ENCODE peak calls at places on chromosomes 4 and X, in ten cellular contexts. One of them, this sample, is unnamed.

GRCh38 chrX:81857192-81857591 is 655.3 kb downstream of the SH3BGRL start:
- DNase-seq in IMR-90: no peak
- DNase-seq in GM12864: no peak
- DNase-seq in HEK293T: no peak
- DNase-seq in activated CD4-positive, alpha-beta T cell treated with anti-CD3 and anti-CD28 coated beads, Interleukin-2, amount 50 U/mL, for 1 hour: no peak
- DNase-seq in T follicular helper cell: no peak
- DNase-seq in uterus: no peak
- DNase-seq in activated CD8-positive, alpha-beta memory T cell treated with anti-CD3 and anti-CD28 coated beads, Interleukin-2, amount 50 U/mL, for 48 hours: no peak
- DNase-seq in SK-N-DZ: no peak
- DNase-seq in stimulated activated CD8-positive, alpha-beta memory T cell treated with anti-CD3 and anti-CD28 coated beads, Interleukin-7, amount 100 ng/mL, for 48 hours: no peak
- DNase-seq in this sample: no peak

GRCh38 chr4:156725257-156725656 is 246.3 kb downstream of the PDGFC start:
- DNase-seq in IMR-90: no peak
- DNase-seq in activated CD4-positive, alpha-beta T cell treated with anti-CD3 and anti-CD28 coated beads, Interleukin-2, amount 50 U/mL, for 1 hour: no peak
- DNase-seq in uterus: no peak
- DNase-seq in SK-N-DZ: no peak
- DNase-seq in GM12864: no peak
- DNase-seq in activated CD8-positive, alpha-beta memory T cell treated with anti-CD3 and anti-CD28 coated beads, Interleukin-2, amount 50 U/mL, for 48 hours: no peak
- DNase-seq in T follicular helper cell: no peak
- DNase-seq in stimulated activated CD8-positive, alpha-beta memory T cell treated with anti-CD3 and anti-CD28 coated beads, Interleukin-7, amount 100 ng/mL, for 48 hours: no peak
- DNase-seq in HEK293T: no peak
- DNase-seq in this sample: no peak

GRCh38 chr4:168388890-168389289 is 70.3 kb upstream of the DDX60 start:
- DNase-seq in SK-N-DZ: no peak
- DNase-seq in activated CD8-positive, alpha-beta memory T cell treated with anti-CD3 and anti-CD28 coated beads, Interleukin-2, amount 50 U/mL, for 48 hours: no peak
- DNase-seq in T follicular helper cell: no peak
- DNase-seq in HEK293T: no peak
- DNase-seq in stimulated activated CD8-positive, alpha-beta memory T cell treated with anti-CD3 and anti-CD28 coated beads, Interleukin-7, amount 100 ng/mL, for 48 hours: no peak
- DNase-seq in IMR-90: peak; percentile 70
- DNase-seq in activated CD4-positive, alpha-beta T cell treated with anti-CD3 and anti-CD28 coated beads, Interleukin-2, amount 50 U/mL, for 1 hour: no peak
- DNase-seq in GM12864: no peak
- DNase-seq in uterus: no peak
- DNase-seq in this sample: no peak

GRCh38 chr4:184103755-184104367 is 113.8 kb downstream of the ENPP6 start:
- DNase-seq in GM12864: no peak
- DNase-seq in IMR-90: no peak
- DNase-seq in uterus: no peak
- DNase-seq in SK-N-DZ: peak; percentile 68
- DNase-seq in activated CD4-positive, alpha-beta T cell treated with anti-CD3 and anti-CD28 coated beads, Interleukin-2, amount 50 U/mL, for 1 hour: no peak
- DNase-seq in HEK293T: no peak
- DNase-seq in activated CD8-positive, alpha-beta memory T cell treated with anti-CD3 and anti-CD28 coated beads, Interleukin-2, amount 50 U/mL, for 48 hours: no peak
- DNase-seq in T follicular helper cell: no peak
- DNase-seq in stimulated activated CD8-positive, alpha-beta memory T cell treated with anti-CD3 and anti-CD28 coated beads, Interleukin-7, amount 100 ng/mL, for 48 hours: no peak
- DNase-seq in this sample: no peak

GRCh38 chr4:152265149-152265621 is 270.7 kb downstream of the FBXW7 start:
- DNase-seq in IMR-90: peak; percentile 92
- DNase-seq in uterus: no peak
- DNase-seq in GM12864: no peak
- DNase-seq in SK-N-DZ: no peak
- DNase-seq in T follicular helper cell: no peak
- DNase-seq in activated CD8-positive, alpha-beta memory T cell treated with anti-CD3 and anti-CD28 coated beads, Interleukin-2, amount 50 U/mL, for 48 hours: no peak
- DNase-seq in HEK293T: peak; percentile 44
- DNase-seq in activated CD4-positive, alpha-beta T cell treated with anti-CD3 and anti-CD28 coated beads, Interleukin-2, amount 50 U/mL, for 1 hour: no peak
- DNase-seq in stimulated activated CD8-positive, alpha-beta memory T cell treated with anti-CD3 and anti-CD28 coated beads, Interleukin-7, amount 100 ng/mL, for 48 hours: no peak
- DNase-seq in this sample: no peak

GRCh38 chr4:183424109-183424751 is 20.2 kb upstream of the CDKN2AIP start:
- DNase-seq in T follicular helper cell: no peak
- DNase-seq in IMR-90: no peak
- DNase-seq in activated CD8-positive, alpha-beta memory T cell treated with anti-CD3 and anti-CD28 coated beads, Interleukin-2, amount 50 U/mL, for 48 hours: no peak
- DNase-seq in activated CD4-positive, alpha-beta T cell treated with anti-CD3 and anti-CD28 coated beads, Interleukin-2, amount 50 U/mL, for 1 hour: no peak
- DNase-seq in uterus: no peak
- DNase-seq in HEK293T: no peak
- DNase-seq in stimulated activated CD8-positive, alpha-beta memory T cell treated with anti-CD3 and anti-CD28 coated beads, Interleukin-7, amount 100 ng/mL, for 48 hours: no peak
- DNase-seq in GM12864: no peak
- DNase-seq in SK-N-DZ: no peak
- DNase-seq in this sample: no peak

GRCh38 chrX:111322231-111322855 is 52.1 kb upstream of the CAPN6 start:
- DNase-seq in activated CD8-positive, alpha-beta memory T cell treated with anti-CD3 and anti-CD28 coated beads, Interleukin-2, amount 50 U/mL, for 48 hours: no peak
- DNase-seq in stimulated activated CD8-positive, alpha-beta memory T cell treated with anti-CD3 and anti-CD28 coated beads, Interleukin-7, amount 100 ng/mL, for 48 hours: no peak
- DNase-seq in IMR-90: no peak
- DNase-seq in uterus: no peak
- DNase-seq in GM12864: no peak
- DNase-seq in T follicular helper cell: no peak
- DNase-seq in HEK293T: no peak
- DNase-seq in activated CD4-positive, alpha-beta T cell treated with anti-CD3 and anti-CD28 coated beads, Interleukin-2, amount 50 U/mL, for 1 hour: no peak
- DNase-seq in SK-N-DZ: no peak
- DNase-seq in this sample: no peak

GRCh38 chrX:45850775-45851433 is 650.2 kb upstream of the DIPK2B start:
- DNase-seq in T follicular helper cell: no peak
- DNase-seq in GM12864: no peak
- DNase-seq in activated CD4-positive, alpha-beta T cell treated with anti-CD3 and anti-CD28 coated beads, Interleukin-2, amount 50 U/mL, for 1 hour: peak; percentile 17
- DNase-seq in IMR-90: peak; percentile 28
- DNase-seq in uterus: peak; percentile 37
- DNase-seq in SK-N-DZ: no peak
- DNase-seq in activated CD8-positive, alpha-beta memory T cell treated with anti-CD3 and anti-CD28 coated beads, Interleukin-2, amount 50 U/mL, for 48 hours: peak; percentile 65
- DNase-seq in stimulated activated CD8-positive, alpha-beta memory T cell treated with anti-CD3 and anti-CD28 coated beads, Interleukin-7, amount 100 ng/mL, for 48 hours: no peak
- DNase-seq in HEK293T: peak; percentile 31
- DNase-seq in this sample: no peak

GRCh38 chr4:21452931-21453330 is 495.6 kb downstream of the KCNIP4 start:
- DNase-seq in stimulated activated CD8-positive, alpha-beta memory T cell treated with anti-CD3 and anti-CD28 coated beads, Interleukin-7, amount 100 ng/mL, for 48 hours: no peak
- DNase-seq in IMR-90: no peak
- DNase-seq in GM12864: no peak
- DNase-seq in HEK293T: no peak
- DNase-seq in activated CD4-positive, alpha-beta T cell treated with anti-CD3 and anti-CD28 coated beads, Interleukin-2, amount 50 U/mL, for 1 hour: no peak
- DNase-seq in T follicular helper cell: no peak
- DNase-seq in activated CD8-positive, alpha-beta memory T cell treated with anti-CD3 and anti-CD28 coated beads, Interleukin-2, amount 50 U/mL, for 48 hours: no peak
- DNase-seq in uterus: no peak
- DNase-seq in SK-N-DZ: no peak
- DNase-seq in this sample: no peak

GRCh38 chrX:19046343-19047215 is 62.7 kb upstream of the PHKA2 start:
- DNase-seq in GM12864: no peak
- DNase-seq in T follicular helper cell: no peak
- DNase-seq in uterus: no peak
- DNase-seq in SK-N-DZ: no peak
- DNase-seq in HEK293T: no peak
- DNase-seq in activated CD4-positive, alpha-beta T cell treated with anti-CD3 and anti-CD28 coated beads, Interleukin-2, amount 50 U/mL, for 1 hour: no peak
- DNase-seq in stimulated activated CD8-positive, alpha-beta memory T cell treated with anti-CD3 and anti-CD28 coated beads, Interleukin-7, amount 100 ng/mL, for 48 hours: no peak
- DNase-seq in IMR-90: peak; percentile 71
- DNase-seq in activated CD8-positive, alpha-beta memory T cell treated with anti-CD3 and anti-CD28 coated beads, Interleukin-2, amount 50 U/mL, for 48 hours: no peak
- DNase-seq in this sample: no peak

GRCh38 chr4:177436456-177436855 is 5.8 kb downstream of the AGA start:
- DNase-seq in T follicular helper cell: no peak
- DNase-seq in SK-N-DZ: no peak
- DNase-seq in activated CD8-positive, alpha-beta memory T cell treated with anti-CD3 and anti-CD28 coated beads, Interleukin-2, amount 50 U/mL, for 48 hours: no peak
- DNase-seq in activated CD4-positive, alpha-beta T cell treated with anti-CD3 and anti-CD28 coated beads, Interleukin-2, amount 50 U/mL, for 1 hour: no peak
- DNase-seq in uterus: no peak
- DNase-seq in GM12864: no peak
- DNase-seq in stimulated activated CD8-positive, alpha-beta memory T cell treated with anti-CD3 and anti-CD28 coated beads, Interleukin-7, amount 100 ng/mL, for 48 hours: no peak
- DNase-seq in IMR-90: no peak
- DNase-seq in HEK293T: no peak
- DNase-seq in this sample: no peak

GRCh38 chrX:69362889-69363288 is 141.2 kb upstream of the NALF2 start:
- DNase-seq in stimulated activated CD8-positive, alpha-beta memory T cell treated with anti-CD3 and anti-CD28 coated beads, Interleukin-7, amount 100 ng/mL, for 48 hours: no peak
- DNase-seq in SK-N-DZ: no peak
- DNase-seq in HEK293T: no peak
- DNase-seq in uterus: peak; percentile 72
- DNase-seq in IMR-90: no peak
- DNase-seq in T follicular helper cell: no peak
- DNase-seq in activated CD4-positive, alpha-beta T cell treated with anti-CD3 and anti-CD28 coated beads, Interleukin-2, amount 50 U/mL, for 1 hour: no peak
- DNase-seq in activated CD8-positive, alpha-beta memory T cell treated with anti-CD3 and anti-CD28 coated beads, Interleukin-2, amount 50 U/mL, for 48 hours: no peak
- DNase-seq in GM12864: no peak
- DNase-seq in this sample: peak; percentile 18

GRCh38 chr4:100486496-100486895 is 31.3 kb downstream of the EMCN start:
- DNase-seq in stimulated activated CD8-positive, alpha-beta memory T cell treated with anti-CD3 and anti-CD28 coated beads, Interleukin-7, amount 100 ng/mL, for 48 hours: no peak
- DNase-seq in IMR-90: no peak
- DNase-seq in T follicular helper cell: no peak
- DNase-seq in SK-N-DZ: no peak
- DNase-seq in GM12864: no peak
- DNase-seq in HEK293T: no peak
- DNase-seq in activated CD8-positive, alpha-beta memory T cell treated with anti-CD3 and anti-CD28 coated beads, Interleukin-2, amount 50 U/mL, for 48 hours: no peak
- DNase-seq in uterus: no peak
- DNase-seq in activated CD4-positive, alpha-beta T cell treated with anti-CD3 and anti-CD28 coated beads, Interleukin-2, amount 50 U/mL, for 1 hour: no peak
- DNase-seq in this sample: no peak

GRCh38 chr4:172725581-172725980 is 443.0 kb upstream of the GALNT7 start:
- DNase-seq in activated CD8-positive, alpha-beta memory T cell treated with anti-CD3 and anti-CD28 coated beads, Interleukin-2, amount 50 U/mL, for 48 hours: no peak
- DNase-seq in stimulated activated CD8-positive, alpha-beta memory T cell treated with anti-CD3 and anti-CD28 coated beads, Interleukin-7, amount 100 ng/mL, for 48 hours: no peak
- DNase-seq in HEK293T: no peak
- DNase-seq in GM12864: no peak
- DNase-seq in activated CD4-positive, alpha-beta T cell treated with anti-CD3 and anti-CD28 coated beads, Interleukin-2, amount 50 U/mL, for 1 hour: no peak
- DNase-seq in T follicular helper cell: no peak
- DNase-seq in uterus: no peak
- DNase-seq in SK-N-DZ: no peak
- DNase-seq in IMR-90: peak; percentile 25
- DNase-seq in this sample: no peak

GRCh38 chr4:57734104-57734503 is 623.9 kb upstream of the IGFBP7 start:
- DNase-seq in activated CD4-positive, alpha-beta T cell treated with anti-CD3 and anti-CD28 coated beads, Interleukin-2, amount 50 U/mL, for 1 hour: no peak
- DNase-seq in activated CD8-positive, alpha-beta memory T cell treated with anti-CD3 and anti-CD28 coated beads, Interleukin-2, amount 50 U/mL, for 48 hours: no peak
- DNase-seq in uterus: no peak
- DNase-seq in GM12864: no peak
- DNase-seq in T follicular helper cell: no peak
- DNase-seq in HEK293T: no peak
- DNase-seq in SK-N-DZ: no peak
- DNase-seq in stimulated activated CD8-positive, alpha-beta memory T cell treated with anti-CD3 and anti-CD28 coated beads, Interleukin-7, amount 100 ng/mL, for 48 hours: no peak
- DNase-seq in IMR-90: no peak
- DNase-seq in this sample: no peak

GRCh38 chr4:90977726-90978125 is 850.5 kb downstream of the CCSER1 start:
- DNase-seq in HEK293T: no peak
- DNase-seq in GM12864: no peak
- DNase-seq in IMR-90: no peak
- DNase-seq in activated CD4-positive, alpha-beta T cell treated with anti-CD3 and anti-CD28 coated beads, Interleukin-2, amount 50 U/mL, for 1 hour: no peak
- DNase-seq in SK-N-DZ: no peak
- DNase-seq in stimulated activated CD8-positive, alpha-beta memory T cell treated with anti-CD3 and anti-CD28 coated beads, Interleukin-7, amount 100 ng/mL, for 48 hours: no peak
- DNase-seq in T follicular helper cell: no peak
- DNase-seq in activated CD8-positive, alpha-beta memory T cell treated with anti-CD3 and anti-CD28 coated beads, Interleukin-2, amount 50 U/mL, for 48 hours: no peak
- DNase-seq in uterus: no peak
- DNase-seq in this sample: no peak

GRCh38 chr4:98444371-98444770 is 183.2 kb downstream of the RAP1GDS1 start:
- DNase-seq in activated CD8-positive, alpha-beta memory T cell treated with anti-CD3 and anti-CD28 coated beads, Interleukin-2, amount 50 U/mL, for 48 hours: no peak
- DNase-seq in stimulated activated CD8-positive, alpha-beta memory T cell treated with anti-CD3 and anti-CD28 coated beads, Interleukin-7, amount 100 ng/mL, for 48 hours: no peak
- DNase-seq in SK-N-DZ: no peak
- DNase-seq in T follicular helper cell: no peak
- DNase-seq in activated CD4-positive, alpha-beta T cell treated with anti-CD3 and anti-CD28 coated beads, Interleukin-2, amount 50 U/mL, for 1 hour: no peak
- DNase-seq in uterus: no peak
- DNase-seq in IMR-90: no peak
- DNase-seq in HEK293T: no peak
- DNase-seq in GM12864: no peak
- DNase-seq in this sample: no peak

GRCh38 chr4:142380052-142380598 is 466.0 kb downstream of the INPP4B start:
- DNase-seq in IMR-90: no peak
- DNase-seq in SK-N-DZ: no peak
- DNase-seq in activated CD8-positive, alpha-beta memory T cell treated with anti-CD3 and anti-CD28 coated beads, Interleukin-2, amount 50 U/mL, for 48 hours: no peak
- DNase-seq in stimulated activated CD8-positive, alpha-beta memory T cell treated with anti-CD3 and anti-CD28 coated beads, Interleukin-7, amount 100 ng/mL, for 48 hours: no peak
- DNase-seq in uterus: no peak
- DNase-seq in GM12864: no peak
- DNase-seq in HEK293T: no peak
- DNase-seq in activated CD4-positive, alpha-beta T cell treated with anti-CD3 and anti-CD28 coated beads, Interleukin-2, amount 50 U/mL, for 1 hour: no peak
- DNase-seq in T follicular helper cell: no peak
- DNase-seq in this sample: no peak

GRCh38 chrX:13254076-13254785 is 65.6 kb downstream of the ATXN3L start:
- DNase-seq in HEK293T: no peak
- DNase-seq in activated CD4-positive, alpha-beta T cell treated with anti-CD3 and anti-CD28 coated beads, Interleukin-2, amount 50 U/mL, for 1 hour: no peak
- DNase-seq in T follicular helper cell: no peak
- DNase-seq in SK-N-DZ: no peak
- DNase-seq in uterus: peak; percentile 38
- DNase-seq in activated CD8-positive, alpha-beta memory T cell treated with anti-CD3 and anti-CD28 coated beads, Interleukin-2, amount 50 U/mL, for 48 hours: no peak
- DNase-seq in GM12864: peak; percentile 37
- DNase-seq in IMR-90: peak; percentile 53
- DNase-seq in stimulated activated CD8-positive, alpha-beta memory T cell treated with anti-CD3 and anti-CD28 coated beads, Interleukin-7, amount 100 ng/mL, for 48 hours: no peak
- DNase-seq in this sample: peak; percentile 58

GRCh38 chr4:142741995-142742394 is 104.1 kb downstream of the INPP4B start:
- DNase-seq in IMR-90: no peak
- DNase-seq in uterus: no peak
- DNase-seq in SK-N-DZ: no peak
- DNase-seq in T follicular helper cell: no peak
- DNase-seq in activated CD8-positive, alpha-beta memory T cell treated with anti-CD3 and anti-CD28 coated beads, Interleukin-2, amount 50 U/mL, for 48 hours: no peak
- DNase-seq in GM12864: no peak
- DNase-seq in stimulated activated CD8-positive, alpha-beta memory T cell treated with anti-CD3 and anti-CD28 coated beads, Interleukin-7, amount 100 ng/mL, for 48 hours: no peak
- DNase-seq in HEK293T: peak; percentile 6
- DNase-seq in activated CD4-positive, alpha-beta T cell treated with anti-CD3 and anti-CD28 coated beads, Interleukin-2, amount 50 U/mL, for 1 hour: no peak
- DNase-seq in this sample: no peak

GRCh38 chrX:10582945-10583344 is 37.4 kb downstream of the MID1 start:
- DNase-seq in GM12864: no peak
- DNase-seq in IMR-90: peak; percentile 73
- DNase-seq in HEK293T: no peak
- DNase-seq in stimulated activated CD8-positive, alpha-beta memory T cell treated with anti-CD3 and anti-CD28 coated beads, Interleukin-7, amount 100 ng/mL, for 48 hours: no peak
- DNase-seq in activated CD8-positive, alpha-beta memory T cell treated with anti-CD3 and anti-CD28 coated beads, Interleukin-2, amount 50 U/mL, for 48 hours: no peak
- DNase-seq in uterus: no peak
- DNase-seq in T follicular helper cell: no peak
- DNase-seq in activated CD4-positive, alpha-beta T cell treated with anti-CD3 and anti-CD28 coated beads, Interleukin-2, amount 50 U/mL, for 1 hour: no peak
- DNase-seq in SK-N-DZ: no peak
- DNase-seq in this sample: no peak

GRCh38 chr4:16967722-16968121 is 69.3 kb upstream of the LDB2 start:
- DNase-seq in stimulated activated CD8-positive, alpha-beta memory T cell treated with anti-CD3 and anti-CD28 coated beads, Interleukin-7, amount 100 ng/mL, for 48 hours: no peak
- DNase-seq in T follicular helper cell: no peak
- DNase-seq in uterus: peak; percentile 68
- DNase-seq in HEK293T: no peak
- DNase-seq in IMR-90: peak; percentile 10
- DNase-seq in activated CD8-positive, alpha-beta memory T cell treated with anti-CD3 and anti-CD28 coated beads, Interleukin-2, amount 50 U/mL, for 48 hours: no peak
- DNase-seq in GM12864: no peak
- DNase-seq in activated CD4-positive, alpha-beta T cell treated with anti-CD3 and anti-CD28 coated beads, Interleukin-2, amount 50 U/mL, for 1 hour: no peak
- DNase-seq in SK-N-DZ: no peak
- DNase-seq in this sample: no peak

GRCh38 chr4:75673959-75674328 is 733 bp upstream of the G3BP2 start:
- DNase-seq in IMR-90: no peak
- DNase-seq in SK-N-DZ: peak; percentile 8
- DNase-seq in uterus: no peak
- DNase-seq in HEK293T: no peak
- DNase-seq in stimulated activated CD8-positive, alpha-beta memory T cell treated with anti-CD3 and anti-CD28 coated beads, Interleukin-7, amount 100 ng/mL, for 48 hours: no peak
- DNase-seq in GM12864: no peak
- DNase-seq in activated CD4-positive, alpha-beta T cell treated with anti-CD3 and anti-CD28 coated beads, Interleukin-2, amount 50 U/mL, for 1 hour: no peak
- DNase-seq in T follicular helper cell: no peak
- DNase-seq in activated CD8-positive, alpha-beta memory T cell treated with anti-CD3 and anti-CD28 coated beads, Interleukin-2, amount 50 U/mL, for 48 hours: no peak
- DNase-seq in this sample: no peak

GRCh38 chr4:45292844-45293243 is 566.5 kb upstream of the GNPDA2 start:
- DNase-seq in IMR-90: no peak
- DNase-seq in HEK293T: no peak
- DNase-seq in activated CD8-positive, alpha-beta memory T cell treated with anti-CD3 and anti-CD28 coated beads, Interleukin-2, amount 50 U/mL, for 48 hours: no peak
- DNase-seq in T follicular helper cell: no peak
- DNase-seq in GM12864: no peak
- DNase-seq in uterus: no peak
- DNase-seq in stimulated activated CD8-positive, alpha-beta memory T cell treated with anti-CD3 and anti-CD28 coated beads, Interleukin-7, amount 100 ng/mL, for 48 hours: no peak
- DNase-seq in activated CD4-positive, alpha-beta T cell treated with anti-CD3 and anti-CD28 coated beads, Interleukin-2, amount 50 U/mL, for 1 hour: no peak
- DNase-seq in SK-N-DZ: no peak
- DNase-seq in this sample: no peak

GRCh38 chr4:17967078-17967477 is 54.5 kb downstream of the LCORL start:
- DNase-seq in stimulated activated CD8-positive, alpha-beta memory T cell treated with anti-CD3 and anti-CD28 coated beads, Interleukin-7, amount 100 ng/mL, for 48 hours: no peak
- DNase-seq in activated CD8-positive, alpha-beta memory T cell treated with anti-CD3 and anti-CD28 coated beads, Interleukin-2, amount 50 U/mL, for 48 hours: no peak
- DNase-seq in IMR-90: no peak
- DNase-seq in HEK293T: no peak
- DNase-seq in uterus: no peak
- DNase-seq in GM12864: no peak
- DNase-seq in activated CD4-positive, alpha-beta T cell treated with anti-CD3 and anti-CD28 coated beads, Interleukin-2, amount 50 U/mL, for 1 hour: no peak
- DNase-seq in T follicular helper cell: no peak
- DNase-seq in SK-N-DZ: no peak
- DNase-seq in this sample: no peak

GRCh38 chr4:168524006-168524405 is 27.2 kb downstream of the PALLD start:
- DNase-seq in activated CD8-positive, alpha-beta memory T cell treated with anti-CD3 and anti-CD28 coated beads, Interleukin-2, amount 50 U/mL, for 48 hours: no peak
- DNase-seq in uterus: no peak
- DNase-seq in HEK293T: no peak
- DNase-seq in activated CD4-positive, alpha-beta T cell treated with anti-CD3 and anti-CD28 coated beads, Interleukin-2, amount 50 U/mL, for 1 hour: no peak
- DNase-seq in IMR-90: peak; percentile 88
- DNase-seq in SK-N-DZ: no peak
- DNase-seq in stimulated activated CD8-positive, alpha-beta memory T cell treated with anti-CD3 and anti-CD28 coated beads, Interleukin-7, amount 100 ng/mL, for 48 hours: no peak
- DNase-seq in T follicular helper cell: no peak
- DNase-seq in GM12864: no peak
- DNase-seq in this sample: no peak

GRCh38 chr4:151658959-151659593 is 101.7 kb downstream of the GATB start:
- DNase-seq in HEK293T: no peak
- DNase-seq in stimulated activated CD8-positive, alpha-beta memory T cell treated with anti-CD3 and anti-CD28 coated beads, Interleukin-7, amount 100 ng/mL, for 48 hours: no peak
- DNase-seq in uterus: no peak
- DNase-seq in SK-N-DZ: no peak
- DNase-seq in activated CD4-positive, alpha-beta T cell treated with anti-CD3 and anti-CD28 coated beads, Interleukin-2, amount 50 U/mL, for 1 hour: no peak
- DNase-seq in GM12864: no peak
- DNase-seq in activated CD8-positive, alpha-beta memory T cell treated with anti-CD3 and anti-CD28 coated beads, Interleukin-2, amount 50 U/mL, for 48 hours: no peak
- DNase-seq in IMR-90: peak; percentile 67
- DNase-seq in T follicular helper cell: no peak
- DNase-seq in this sample: no peak

GRCh38 chrX:38664285-38664684 is 102.9 kb downstream of the TSPAN7 start:
- DNase-seq in GM12864: no peak
- DNase-seq in SK-N-DZ: peak; percentile 46
- DNase-seq in stimulated activated CD8-positive, alpha-beta memory T cell treated with anti-CD3 and anti-CD28 coated beads, Interleukin-7, amount 100 ng/mL, for 48 hours: no peak
- DNase-seq in activated CD4-positive, alpha-beta T cell treated with anti-CD3 and anti-CD28 coated beads, Interleukin-2, amount 50 U/mL, for 1 hour: no peak
- DNase-seq in T follicular helper cell: no peak
- DNase-seq in HEK293T: peak; percentile 56
- DNase-seq in uterus: no peak
- DNase-seq in activated CD8-positive, alpha-beta memory T cell treated with anti-CD3 and anti-CD28 coated beads, Interleukin-2, amount 50 U/mL, for 48 hours: no peak
- DNase-seq in IMR-90: peak; percentile 43
- DNase-seq in this sample: no peak

This sample was measured in GM06990.